ENCODE peak calls at places on chromosomes 3 and 15, in seven cellular contexts. N is A549, X is MM.1S, M is tibial nerve, V is stomach, G is dorsolateral prefrontal cortex, L is ascending aorta. A is an unnamed sample.

GRCh38 chr15:81031203-81031602 is 30.5 kb downstream of the TLNRD1 start:
- DNase-seq in N (no peak), X (no peak), M (no peak), V (no peak), G (no peak), L (no peak), A (no peak)

GRCh38 chr15:67125589-67126502 is 60.4 kb downstream of the SMAD3 start:
- DNase-seq in N (peak), X (no peak), M (peak), V (peak), G (no peak), L (peak), A (no peak)

GRCh38 chr15:90762109-90762508 is 45.0 kb downstream of the BLM start:
- DNase-seq in N (no peak), X (no peak), M (peak), V (peak), G (no peak), L (peak), A (no peak)

GRCh38 chr3:42351221-42351620 is 59.2 kb downstream of the LYZL4 start:
- DNase-seq in N (no peak), X (no peak), M (no peak), V (no peak), G (no peak), L (no peak), A (no peak)

GRCh38 chr3:133444071-133444774 is 44.4 kb downstream of the BFSP2 start:
- DNase-seq in N (peak), X (peak), M (no peak), V (peak), G (no peak), L (no peak), A (no peak)

GRCh38 chr15:73752817-73753214 is 335 bp downstream of the INSYN1 start:
- DNase-seq in N (peak), X (no peak), M (no peak), V (no peak), G (no peak), L (no peak), A (no peak)

GRCh38 chr15:68939501-68939900 is 9.2 kb downstream of the SPESP1 start:
- DNase-seq in N (no peak), X (no peak), M (no peak), V (no peak), G (no peak), L (no peak), A (no peak)

GRCh38 chr3:136984837-136985236 is 27.1 kb downstream of the IL20RB start:
- DNase-seq in N (no peak), X (no peak), M (no peak), V (peak), G (no peak), L (no peak), A (no peak)

GRCh38 chr15:69046781-69047180 is 32.3 kb downstream of the NOX5 start:
- DNase-seq in N (no peak), X (no peak), M (no peak), V (no peak), G (no peak), L (no peak), A (no peak)

GRCh38 chr3:43004282-43004681 is 25.2 kb downstream of the GASK1A start:
- DNase-seq in N (no peak), X (no peak), M (no peak), V (no peak), G (no peak), L (no peak), A (no peak)

GRCh38 chr3:73298243-73299183 is 237.1 kb downstream of the EBLN2 start:
- DNase-seq in N (no peak), X (no peak), M (no peak), V (no peak), G (no peak), L (no peak), A (no peak)

GRCh38 chr3:30012941-30013543 is 593.4 kb upstream of the TGFBR2 start:
- DNase-seq in N (peak), X (peak), M (peak), V (peak), G (peak), L (peak), A (peak)

GRCh38 chr3:11944052-11944673 is 60.0 kb upstream of the SYN2 start:
- DNase-seq in N (peak), X (peak), M (no peak), V (peak), G (peak), L (no peak), A (no peak)

GRCh38 chr3:136624894-136625815 is 127.0 kb downstream of the STAG1 start:
- DNase-seq in N (peak), X (no peak), M (no peak), V (no peak), G (no peak), L (no peak), A (no peak)

GRCh38 chr3:166752214-166752613 is 627.9 kb downstream of the ZBBX start:
- DNase-seq in N (no peak), X (no peak), M (no peak), V (no peak), G (no peak), L (no peak), A (no peak)

GRCh38 chr3:194255252-194256039 is 95.7 kb downstream of the CPN2 start:
- DNase-seq in N (no peak), X (no peak), M (no peak), V (peak), G (no peak), L (peak), A (no peak)

GRCh38 chr15:83365370-83365938 is 81.0 kb upstream of the BNC1 start:
- DNase-seq in N (peak), X (peak), M (no peak), V (no peak), G (no peak), L (no peak), A (peak)

GRCh38 chr15:25870899-25871298 is 7.8 kb upstream of the ATP10A start:
- DNase-seq in N (no peak), X (no peak), M (no peak), V (no peak), G (no peak), L (no peak), A (no peak)

GRCh38 chr3:73592154-73592877 is 32.4 kb downstream of the PDZRN3 start:
- DNase-seq in N (no peak), X (no peak), M (no peak), V (no peak), G (no peak), L (no peak), A (no peak)

GRCh38 chr3:69740103-69741021 is 1.1 kb downstream of the MITF start:
- DNase-seq in N (no peak), X (peak), M (no peak), V (peak), G (no peak), L (peak), A (peak)

GRCh38 chr3:196563721-196564225 is 4.6 kb downstream of the WDR53 start:
- DNase-seq in N (peak), X (peak), M (no peak), V (no peak), G (no peak), L (no peak), A (no peak)

GRCh38 chr15:88574646-88575045 is 28.2 kb upstream of the DET1 start:
- DNase-seq in N (no peak), X (no peak), M (no peak), V (no peak), G (no peak), L (no peak), A (no peak)

GRCh38 chr3:57059416-57059815 is 1.0 kb upstream of the SPATA12 start:
- DNase-seq in N (no peak), X (no peak), M (no peak), V (no peak), G (no peak), L (no peak), A (no peak)

GRCh38 chr3:149314807-149315578 is 18.4 kb downstream of the TM4SF18 start:
- DNase-seq in N (no peak), X (no peak), M (no peak), V (no peak), G (no peak), L (no peak), A (no peak)

GRCh38 chr15:76138436-76138835 is 78.7 kb downstream of the TMEM266 start:
- DNase-seq in N (no peak), X (no peak), M (no peak), V (no peak), G (no peak), L (no peak), A (no peak)

GRCh38 chr15:65939901-65940617 is 70.8 kb downstream of the RAB11A start:
- DNase-seq in N (peak), X (no peak), M (no peak), V (peak), G (no peak), L (no peak), A (no peak)

GRCh38 chr3:121649645-121650044 is 11.1 kb downstream of the HCLS1 start:
- DNase-seq in N (no peak), X (no peak), M (no peak), V (no peak), G (no peak), L (no peak), A (no peak)

GRCh38 chr3:169954142-169954756 is 12.4 kb upstream of the SEC62 start:
- DNase-seq in N (no peak), X (no peak), M (no peak), V (no peak), G (no peak), L (no peak), A (no peak)

GRCh38 chr3:195105389-195105788 is 165.6 kb downstream of the XXYLT1 start:
- DNase-seq in N (no peak), X (no peak), M (no peak), V (no peak), G (no peak), L (no peak), A (no peak)

GRCh38 chr15:75661041-75661778 is 13.5 kb downstream of the SNX33 start:
- DNase-seq in N (peak), X (no peak), M (peak), V (peak), G (no peak), L (peak), A (no peak)

GRCh38 chr3:156259896-156260788 is 139.8 kb downstream of the KCNAB1 start:
- DNase-seq in N (no peak), X (no peak), M (no peak), V (no peak), G (no peak), L (no peak), A (no peak)

GRCh38 chr3:142642956-142643355 is 46.8 kb downstream of the PLS1 start:
- DNase-seq in N (no peak), X (no peak), M (no peak), V (no peak), G (no peak), L (no peak), A (no peak)

GRCh38 chr15:71806452-71806931 is 3.9 kb upstream of the NR2E3 start:
- DNase-seq in N (no peak), X (no peak), M (no peak), V (no peak), G (no peak), L (no peak), A (no peak)

GRCh38 chr15:36850864-36851263 is 249.5 kb downstream of the MEIS2 start:
- DNase-seq in N (no peak), X (no peak), M (no peak), V (no peak), G (no peak), L (no peak), A (no peak)

GRCh38 chr3:186653984-186654383 is 11.8 kb upstream of the HRG start:
- DNase-seq in N (peak), X (no peak), M (no peak), V (no peak), G (no peak), L (no peak), A (no peak)

GRCh38 chr3:17994167-17994566 is 251.7 kb upstream of the TBC1D5 start:
- DNase-seq in N (no peak), X (no peak), M (no peak), V (no peak), G (no peak), L (no peak), A (peak)

GRCh38 chr3:28788571-28788970 is 439.9 kb upstream of the AZI2 start:
- DNase-seq in N (no peak), X (no peak), M (no peak), V (no peak), G (no peak), L (no peak), A (no peak)

GRCh38 chr3:122415104-122415744 is 638 bp downstream of the WDR5B start:
- DNase-seq in N (peak), X (peak), M (no peak), V (peak), G (peak), L (no peak), A (no peak)

GRCh38 chr15:42691770-42692169 is 45.2 kb downstream of the CDAN1 start:
- DNase-seq in N (no peak), X (no peak), M (no peak), V (no peak), G (peak), L (no peak), A (no peak)

GRCh38 chr15:35173444-35174118 is 88.5 kb upstream of the NANOGP8 start:
- DNase-seq in N (no peak), X (no peak), M (no peak), V (no peak), G (no peak), L (no peak), A (no peak)
- H3K27ac ChIP-seq in N (no peak), X (no peak), M (no peak), V (no peak), G (no peak), L (no peak), A (no peak)

GRCh38 chr3:52029053-52029452 is 27.3 kb downstream of the DUSP7 start:
- DNase-seq in N (no peak), X (no peak), M (no peak), V (no peak), G (no peak), L (no peak), A (no peak)

GRCh38 chr3:52029535-52029934 is 26.8 kb downstream of the DUSP7 start:
- DNase-seq in N (no peak), X (no peak), M (no peak), V (no peak), G (no peak), L (no peak), A (no peak)

GRCh38 chr3:52026016-52026415 is 30.3 kb upstream of the RPL29 start:
- DNase-seq in N (no peak), X (no peak), M (no peak), V (no peak), G (peak), L (no peak), A (no peak)

GRCh38 chr3:52030725-52031330 is 25.5 kb downstream of the DUSP7 start:
- DNase-seq in N (no peak), X (no peak), M (no peak), V (no peak), G (no peak), L (no peak), A (no peak)

GRCh38 chr3:52028572-52028971 is 27.8 kb downstream of the DUSP7 start:
- DNase-seq in N (no peak), X (no peak), M (no peak), V (no peak), G (peak), L (no peak), A (peak)
- H3K27ac ChIP-seq in N (no peak), X (no peak), M (peak), V (no peak), G (peak), L (peak), A (peak)

DNA sequence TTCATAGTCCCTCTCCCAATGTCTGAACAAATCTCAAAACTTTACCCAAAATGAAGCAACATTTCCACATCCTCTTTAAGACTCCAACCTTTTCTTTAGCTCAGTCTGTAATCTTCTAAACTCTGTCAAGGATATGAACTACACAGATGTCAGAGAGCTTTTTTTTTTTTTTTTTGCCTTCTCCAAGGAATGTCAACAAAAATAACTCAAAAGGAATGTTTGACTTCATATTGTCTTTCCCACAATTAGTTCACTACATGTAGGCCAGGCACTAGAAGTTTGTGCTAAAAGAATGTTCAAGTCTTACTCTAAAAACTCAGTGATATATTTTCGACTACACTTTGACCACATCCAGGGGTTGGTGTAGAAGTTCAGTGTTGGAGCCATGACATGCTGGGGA is 37.1 kb downstream of the ADAMTS9 start:
- DNase-seq in N (no peak), X (no peak), M (no peak), V (no peak), G (no peak), L (no peak), A (no peak)
- H3K27ac ChIP-seq in N (no peak), X (no peak), M (peak), V (no peak), G (no peak), L (no peak), A (no peak)

DNA sequence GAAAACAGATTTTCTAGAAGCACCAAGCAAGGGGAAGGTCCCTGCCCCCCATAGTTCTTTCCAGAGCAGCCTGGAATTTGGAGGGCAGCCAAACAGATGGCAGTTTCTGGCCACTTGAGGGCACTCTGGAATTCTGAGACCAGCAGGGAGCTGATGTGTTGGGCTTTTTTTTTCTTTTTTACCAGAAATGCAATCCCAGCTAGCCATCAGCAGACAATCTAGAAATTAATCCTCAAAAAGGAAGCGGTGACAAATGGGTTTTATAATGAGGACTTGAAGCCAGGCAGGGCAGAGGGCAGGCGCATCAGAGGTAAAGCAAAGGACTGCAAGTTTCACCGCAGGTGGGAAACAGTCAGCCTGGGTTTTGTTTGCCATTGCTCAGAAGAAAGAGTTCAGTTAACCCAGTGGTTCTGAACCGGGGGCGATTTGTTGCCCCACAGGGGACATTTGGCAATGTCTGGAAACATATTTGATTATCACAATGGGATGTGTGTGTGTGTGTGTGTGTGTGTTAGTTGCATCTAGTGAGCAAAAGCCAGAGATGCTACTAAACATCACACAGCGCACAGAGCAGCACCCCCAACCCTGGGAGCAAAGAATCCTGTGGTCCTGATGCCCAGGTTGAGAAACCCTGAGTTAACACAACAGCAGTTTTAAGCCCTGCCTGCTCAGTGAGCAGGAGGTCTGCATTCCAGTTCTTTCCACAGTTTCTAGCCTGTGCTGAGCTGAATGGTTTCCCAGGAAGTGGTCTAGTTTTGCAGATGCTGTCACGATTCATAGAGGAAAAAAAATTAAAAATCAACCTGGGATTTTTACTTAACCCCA is 170.8 kb upstream of the PROK2 start:
- DNase-seq in N (peak), X (peak), M (peak), V (peak), G (peak), L (peak), A (peak)
- H3K27ac ChIP-seq in N (no peak), X (no peak), M (no peak), V (no peak), G (no peak), L (no peak), A (peak)

GRCh38 chr3:44803298-44803697 is 41.7 kb downstream of the KIF15 start:
- DNase-seq in N (no peak), X (no peak), M (no peak), V (no peak), G (no peak), L (no peak), A (no peak)

GRCh38 chr3:44805960-44806359 is 44.4 kb downstream of the KIF15 start:
- DNase-seq in N (peak), X (no peak), M (no peak), V (no peak), G (no peak), L (no peak), A (no peak)

DNA sequence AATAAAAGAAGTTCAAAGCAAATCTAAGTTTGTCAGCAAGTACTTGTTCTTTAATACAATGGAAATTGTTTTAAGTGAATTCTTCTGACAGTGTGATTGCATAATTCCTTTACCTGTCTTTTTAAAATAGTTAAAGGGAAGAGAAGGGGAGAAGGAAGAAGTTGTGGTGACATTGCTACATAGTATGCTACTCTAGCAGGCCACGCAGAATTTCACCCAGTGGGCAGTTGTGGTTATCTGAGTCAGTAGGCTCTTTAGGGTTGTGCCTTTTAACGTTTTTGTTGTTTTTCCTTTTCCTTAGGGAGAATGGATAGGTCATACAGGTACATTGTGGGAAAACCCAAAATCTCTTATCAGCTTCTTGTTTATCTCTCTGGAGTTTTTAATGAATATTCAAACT is 40.4 kb downstream of the KIF15 start:
- DNase-seq in N (no peak), X (no peak), M (no peak), V (no peak), G (no peak), L (no peak), A (no peak)
- H3K27ac ChIP-seq in N (no peak), X (no peak), M (no peak), V (no peak), G (no peak), L (no peak), A (no peak)

DNA sequence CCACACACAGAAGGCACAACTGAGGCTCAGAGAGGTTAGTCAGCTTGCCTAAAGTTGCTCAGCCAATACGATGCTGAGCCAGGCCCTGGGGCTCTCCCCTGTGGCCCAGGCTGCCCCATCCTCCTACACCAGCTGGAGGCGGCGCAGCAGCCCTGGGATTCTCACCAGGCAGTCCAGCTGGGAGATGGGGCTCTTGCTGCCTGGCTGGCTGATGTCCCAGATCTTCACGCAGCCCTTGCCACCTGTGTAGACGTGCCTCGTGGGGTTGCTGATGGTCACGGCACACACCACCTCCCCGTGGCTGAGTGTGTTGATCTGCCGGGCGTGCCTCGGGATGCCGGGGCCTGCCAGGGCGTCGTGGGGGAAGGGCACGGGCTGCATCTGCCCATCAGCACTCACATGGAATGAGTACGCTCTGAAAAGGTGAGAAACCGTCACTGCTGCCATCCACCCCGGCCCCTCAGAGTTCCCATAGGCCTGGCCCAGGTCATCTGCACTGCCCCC is 42.8 kb downstream of the TLE3 start:
- DNase-seq in N (no peak), X (no peak), M (no peak), V (no peak), G (no peak), L (no peak), A (no peak)
- H3K27ac ChIP-seq in N (no peak), X (no peak), M (peak), V (no peak), G (no peak), L (no peak), A (no peak)

DNA sequence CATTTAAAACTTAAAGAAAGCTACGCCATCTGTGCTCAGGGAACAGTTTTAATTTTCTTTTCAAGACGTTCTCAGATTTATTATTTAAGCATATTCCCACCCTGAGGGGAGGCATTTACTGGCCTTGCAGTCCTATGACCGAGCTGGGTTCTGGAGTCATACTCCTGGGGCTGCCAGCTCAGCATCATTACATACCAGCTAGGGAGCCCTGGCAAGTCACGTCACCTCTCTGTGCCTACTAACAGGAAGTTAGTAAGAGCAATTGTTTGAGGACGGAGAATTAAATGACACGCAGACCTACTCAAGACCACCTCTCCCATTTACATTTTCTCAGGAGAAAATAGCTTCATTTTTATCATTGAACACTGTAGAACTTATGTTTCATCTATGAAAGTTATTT is 5.8 kb downstream of the CDCP1 start:
- DNase-seq in N (no peak), X (no peak), M (no peak), V (no peak), G (no peak), L (no peak), A (no peak)
- H3K27ac ChIP-seq in N (no peak), X (no peak), M (no peak), V (peak), G (no peak), L (no peak), A (no peak)